ENCODE peak calls at places on chromosomes 2 and 18, in six cellular contexts. M is AG04450, S is GM13976, C is transverse colon, K is NCI-H2081, T is hepatic stellate cell. J is an unnamed sample.

GRCh38 chr18:2921778-2922177 is 75.0 kb downstream of the EMILIN2 start:
- DNase-seq in M (no peak), S (no peak), C (no peak), K (no peak), T (no peak), J (no peak)

GRCh38 chr2:166257859-166258258 is 117.9 kb downstream of the SCN9A start:
- DNase-seq in M (no peak), S (no peak), C (no peak), K (no peak), T (no peak), J (no peak)

GRCh38 chr2:105361132-105361889 is 24.0 kb downstream of the C2orf49 start:
- DNase-seq in M (no peak), S (no peak), C (no peak), K (no peak), T (no peak), J (no peak)

GRCh38 chr2:172743143-172743542 is 7.5 kb downstream of the RAPGEF4 start:
- DNase-seq in M (no peak), S (no peak), C (no peak), K (peak), T (no peak), J (no peak)

GRCh38 chr2:1622521-1623200 is 121.7 kb downstream of the PXDN start:
- DNase-seq in M (no peak), S (no peak), C (no peak), K (no peak), T (no peak), J (no peak)

GRCh38 chr2:147756103-147756502 is 88.7 kb upstream of the ACVR2A start:
- DNase-seq in M (no peak), S (no peak), C (no peak), K (peak), T (no peak), J (no peak)

GRCh38 chr2:210660-211059 is 53.2 kb downstream of the SH3YL1 start:
- DNase-seq in M (no peak), S (no peak), C (no peak), K (no peak), T (no peak), J (no peak)

GRCh38 chr18:67001052-67001451 is 397.2 kb upstream of the CDH19 start:
- DNase-seq in M (no peak), S (no peak), C (no peak), K (no peak), T (no peak), J (no peak)

GRCh38 chr2:8522682-8523081 is 159.2 kb upstream of the ID2 start:
- DNase-seq in M (no peak), S (no peak), C (peak), K (no peak), T (no peak), J (no peak)

GRCh38 chr2:73292316-73292905 is 937 bp downstream of the EGR4 start:
- DNase-seq in M (no peak), S (peak), C (no peak), K (no peak), T (no peak), J (no peak)

GRCh38 chr2:108412995-108413726 is 35.4 kb downstream of the SULT1C4 start:
- DNase-seq in M (peak), S (no peak), C (no peak), K (no peak), T (peak), J (peak)

GRCh38 chr2:225117061-225117716 is 74.9 kb upstream of the DOCK10 start:
- DNase-seq in M (no peak), S (no peak), C (no peak), K (no peak), T (no peak), J (no peak)

J was measured in amniotic stem cell.